ENCODE peak calls at places on chromosomes 16 and 17, in nine cellular contexts. O is AG04450, D is mammary epithelial cell, Z is Caco-2, P is PC-9, E is fibroblast of pulmonary artery, W is foreskin fibroblast, L is fibroblast of the aortic adventitia, N is GM12865. Y is an unnamed sample.

GRCh38 chr17:19370493-19370960 is 7.8 kb upstream of the MAPK7 start:
- DNase-seq in O (no peak), D (no peak), L (no peak), Z (no peak), N (peak; percentile 78), W (no peak), E (no peak), P (peak; percentile 59), Y (no peak)

GRCh38 chr17:28920191-28920590 is 17.3 kb upstream of the DHRS13 start:
- DNase-seq in D (no peak), Z (no peak), W (no peak), O (no peak), P (no peak), N (no peak), L (no peak), E (no peak), Y (no peak)

GRCh38 chr16:89446975-89447293 is 43.4 kb downstream of the ANKRD11 start:
- DNase-seq in Z (no peak), L (no peak), N (no peak), D (no peak), E (no peak), O (no peak), W (no peak), P (no peak), Y (no peak)

GRCh38 chr17:74546586-74546985 is 671 bp upstream of the CD300C start:
- DNase-seq in N (no peak), O (no peak), E (no peak), L (no peak), P (no peak), D (no peak), Z (no peak), W (no peak), Y (no peak)

GRCh38 chr17:39151680-39152058 is 232 bp upstream of the PLXDC1 start:
- DNase-seq in L (no peak), P (no peak), O (no peak), D (no peak), W (no peak), Z (no peak), N (no peak), E (no peak), Y (no peak)

GRCh38 chr16:57752581-57753447 is 17.2 kb downstream of the KATNB1 start:
- DNase-seq in Z (peak; percentile 2), D (no peak), N (no peak), E (no peak), O (no peak), P (no peak), L (no peak), W (no peak), Y (no peak)

GRCh38 chr16:48903054-48903453 is 293.1 kb upstream of the N4BP1 start:
- DNase-seq in Z (no peak), N (no peak), W (no peak), P (no peak), E (no peak), O (no peak), D (no peak), L (no peak), Y (no peak)

GRCh38 chr16:57355898-57356414 is 2.6 kb upstream of the CCL22 start:
- DNase-seq in W (no peak), Z (no peak), P (no peak), N (no peak), E (no peak), L (no peak), O (no peak), D (no peak), Y (no peak)

DNA sequence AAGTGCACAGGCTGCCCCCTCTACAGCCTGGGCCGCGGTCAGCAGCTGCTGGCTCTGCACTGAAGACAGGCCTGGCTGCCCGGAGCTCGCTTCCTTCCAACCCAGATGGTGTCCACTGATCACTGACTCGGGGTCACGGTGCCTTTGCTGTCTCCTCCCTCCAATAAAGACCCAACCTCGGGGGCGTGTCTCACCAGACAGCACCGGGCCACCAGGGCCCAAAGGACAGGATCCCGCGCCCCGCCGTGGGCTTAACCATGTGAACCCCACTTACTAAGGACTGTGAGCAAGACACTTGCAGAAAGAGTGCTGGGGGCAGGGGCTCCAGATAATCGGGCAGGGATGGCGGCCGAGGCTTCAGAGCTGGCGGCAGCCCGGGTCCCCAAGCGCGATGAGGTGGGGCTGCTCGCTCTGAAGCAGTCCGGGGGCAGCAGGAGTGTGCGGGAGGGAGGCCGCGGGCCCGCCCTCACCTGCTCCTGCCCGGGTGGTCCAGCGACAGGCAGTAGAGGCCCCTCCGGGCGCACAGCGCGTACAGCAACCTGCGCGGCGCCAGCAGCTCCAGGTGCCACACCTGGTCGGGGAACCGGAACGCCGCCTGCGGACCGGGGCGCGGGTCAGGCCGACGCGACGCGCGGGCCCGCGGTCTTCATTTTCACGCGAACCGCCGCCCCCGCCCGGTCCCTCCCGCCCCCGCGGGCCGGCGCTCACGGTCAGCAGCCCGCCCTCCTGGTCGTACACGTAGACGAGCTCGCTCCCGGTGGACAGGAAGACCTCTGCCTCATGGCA is 502 bp downstream of the FAAP100 start:
- DNase-seq in P (peak; percentile 35), Z (peak; percentile 42), D (peak; percentile 21), E (no peak), W (no peak), O (no peak), N (peak; percentile 32), L (no peak), Y (no peak)
- TF ChIP-seq CTCF in P (no peak), Z (no peak), D (no peak), E (no peak), W (no peak), O (no peak), N (no peak), L (no peak), Y (no peak)

DNA sequence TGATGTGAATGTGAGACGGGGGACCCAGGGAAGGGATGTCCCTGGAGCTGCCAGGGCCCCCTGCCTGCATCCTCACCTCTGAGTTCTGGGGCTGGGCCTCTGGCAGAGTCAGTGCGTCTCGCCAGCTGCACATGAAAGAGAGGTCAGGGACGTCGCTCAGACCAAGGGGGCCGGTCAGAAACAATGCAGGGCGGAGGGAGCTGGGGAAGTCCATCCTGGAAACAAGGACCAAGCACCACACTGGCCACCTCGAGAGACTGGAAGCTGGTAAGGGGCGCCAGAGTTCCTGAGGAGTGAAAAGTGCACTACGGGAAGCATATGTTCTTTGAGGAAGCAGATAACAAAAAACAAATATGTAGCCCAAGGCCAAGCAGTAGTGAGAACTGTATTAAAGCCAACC is 2.1 kb downstream of the TAF1C start:
- DNase-seq in N (no peak), D (no peak), P (no peak), W (no peak), L (no peak), E (no peak), Z (no peak), O (no peak), Y (no peak)
- H3K4me3 ChIP-seq in N (no peak overlapping the region), D (no peak overlapping the region), P (no peak overlapping the region), W (no peak overlapping the region), L (no peak overlapping the region), E (no peak overlapping the region), Z (no peak overlapping the region), O (no peak overlapping the region), Y (no peak overlapping the region)

DNA sequence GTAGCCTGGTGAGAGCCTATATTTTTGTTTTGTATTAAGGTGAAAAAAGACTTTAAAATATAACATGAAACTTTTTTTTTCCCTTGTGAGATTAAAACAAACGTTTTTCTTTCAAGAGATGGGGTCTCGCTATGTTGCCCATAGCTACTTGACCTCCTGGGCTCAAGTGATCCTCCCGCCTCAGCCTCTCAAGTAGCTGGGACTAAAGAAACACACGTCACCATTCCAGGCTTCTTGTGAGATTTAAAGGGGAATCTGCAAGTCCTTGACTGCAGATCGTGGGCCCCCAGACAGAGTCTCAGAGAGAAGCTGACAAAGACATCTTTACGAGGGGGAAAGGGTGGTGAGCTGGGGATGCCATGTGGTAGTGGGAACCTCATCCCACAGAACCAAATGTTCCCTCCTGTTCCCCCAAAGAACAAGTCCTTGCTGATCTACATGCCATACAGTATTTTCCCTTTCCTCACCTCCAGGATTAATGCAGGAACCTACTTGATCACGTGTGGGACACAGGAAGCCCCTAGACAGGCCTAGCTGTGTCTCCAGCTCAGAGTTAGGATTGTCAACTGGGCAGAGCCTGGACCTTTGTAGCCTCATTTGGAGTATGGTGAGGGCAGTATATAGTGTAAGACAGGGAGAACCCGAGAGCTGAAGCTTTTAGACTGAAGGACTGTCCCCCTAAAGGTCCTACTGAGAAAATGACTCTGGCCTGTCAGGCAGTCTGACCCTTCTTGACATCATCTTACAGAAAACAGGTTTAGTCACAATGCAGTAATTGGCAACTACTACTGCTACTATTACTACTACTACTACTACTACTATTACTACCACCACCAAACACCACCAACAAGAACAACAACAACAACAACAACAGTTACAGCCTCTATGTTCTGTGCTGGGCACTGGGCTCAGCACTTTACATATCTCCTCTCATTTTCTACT is 4.1 kb downstream of the MAP3K14 start:
- DNase-seq in W (no peak), D (no peak), L (no peak), E (no peak), P (no peak), O (no peak), Z (no peak), N (peak; percentile 60), Y (no peak)
- TF ChIP-seq CTCF in W (no peak), D (no peak), L (no peak), E (no peak), P (no peak), O (no peak), Z (no peak), N (no peak), Y (no peak)

GRCh38 chr17:4967539-4968165 is at the start of gene SPAG7:
- DNase-seq in N (peak; percentile 99), D (peak; percentile 95), Z (peak; percentile 90), P (peak; percentile 98), W (peak; percentile 97), L (peak; percentile 99), O (peak; percentile 96), E (peak; percentile 99), Y (peak; percentile 92)

GRCh38 chr17:4970273-4970672 is 2.7 kb upstream of the SPAG7 start:
- DNase-seq in E (no peak), L (no peak), P (no peak), D (no peak), W (no peak), Z (no peak), N (no peak), O (no peak), Y (no peak)

GRCh38 chr17:4968166-4968915 is 724 bp upstream of the SPAG7 start:
- DNase-seq in D (no peak), N (peak; percentile 15), P (peak; percentile 30), L (peak; percentile 40), W (no peak), E (no peak), Z (peak; percentile 22), O (no peak), Y (no peak)

GRCh38 chr17:4969551-4970231 is 2.1 kb upstream of the SPAG7 start:
- DNase-seq in E (no peak), P (no peak), N (no peak), L (peak; percentile 37), Z (peak; percentile 12), W (no peak), D (no peak), O (no peak), Y (no peak)

DNA sequence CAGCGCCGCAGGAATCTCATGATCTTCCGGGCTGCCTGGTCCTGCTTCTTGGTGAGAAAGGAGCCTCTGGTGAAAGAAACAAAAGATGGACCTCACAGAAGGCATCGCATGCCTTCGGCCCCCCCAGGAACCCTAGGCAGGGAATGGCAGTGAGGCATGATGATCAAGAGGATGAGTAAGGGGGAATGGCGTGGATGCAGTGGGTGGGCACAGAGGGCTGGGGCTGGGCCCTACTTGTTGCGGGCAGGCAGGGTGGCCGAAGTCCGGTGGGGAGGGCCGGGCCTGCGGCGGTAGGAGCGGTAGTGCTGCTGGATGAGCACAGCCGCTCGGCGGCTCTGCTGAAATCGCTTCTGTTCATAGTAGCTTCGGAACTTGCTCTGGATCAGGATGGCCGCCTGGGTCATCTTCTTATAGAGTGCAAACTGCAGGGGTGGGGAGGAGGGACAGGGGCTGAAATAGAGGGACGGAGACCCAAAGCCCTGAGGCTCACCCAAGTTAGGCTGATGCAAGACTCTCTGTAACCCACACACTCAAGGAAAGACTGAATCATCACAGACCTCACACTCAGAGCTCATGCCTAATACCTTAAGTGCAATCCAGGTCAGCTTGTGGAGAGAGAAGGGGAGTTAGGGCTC is 1.4 kb upstream of the SPAG7 start:
- DNase-seq in Z (peak; percentile 43), W (peak; percentile 78), D (peak; percentile 80), L (peak; percentile 97), E (peak; percentile 91), P (peak; percentile 47), O (peak; percentile 85), N (no peak), Y (no peak)
- H3K4me3 ChIP-seq in Z (peak overlapping the region; percentile 62), W (peak overlapping the region; percentile 91), D (peak overlapping the region; percentile 86), L (peak overlapping the region; percentile 88), E (peak overlapping the region; percentile 94), P (peak overlapping the region; percentile 72), O (peak overlapping the region; percentile 78), N (peak overlapping the region; percentile 97), Y (peak overlapping the region; percentile 80)

Y was measured in LNCaP clone FGC.